ENCODE peak calls at places on chromosome 14, in eight cellular contexts. R is SK-N-SH, M is sigmoid colon, X is transverse colon, S is GM12878, J is stomach, K is K562, U is H1. D is an unnamed sample.

GRCh38 chr14:75884198-75884611 is 97.6 kb downstream of the TGFB3 start:
- DNase-seq in M (no peak), U (no peak), R (peak; percentile 21), X (no peak), J (no peak), S (no peak), K (no peak), D (no peak)

GRCh38 chr14:65637780-65638179 is 225.2 kb downstream of the FUT8 start:
- DNase-seq in M (no peak), J (no peak), K (no peak), R (no peak), U (no peak), X (no peak), S (peak; percentile 72), D (no peak)

GRCh38 chr14:35879654-35880249 is 53.6 kb downstream of the BRMS1L start:
- DNase-seq in M (no peak), U (no peak), K (no peak), J (no peak), R (peak; percentile 39), S (no peak), X (no peak), D (no peak)

GRCh38 chr14:77722301-77722700 is 14.4 kb downstream of the SLIRP start:
- DNase-seq in U (no peak), R (no peak), J (no peak), M (no peak), S (no peak), X (no peak), K (no peak), D (no peak)

GRCh38 chr14:83706555-83706954 is 1823.4 kb upstream of the FLRT2 start:
- DNase-seq in S (no peak), U (peak; percentile 61), M (no peak), R (peak; percentile 1), X (no peak), K (no peak), J (no peak), D (no peak)

GRCh38 chr14:99554184-99554583 is 49.8 kb downstream of the CCDC85C start:
- DNase-seq in U (no peak), X (no peak), R (no peak), K (no peak), M (no peak), J (peak; percentile 76), S (no peak), D (no peak)

GRCh38 chr14:75753696-75754095 is 92.7 kb downstream of the TTLL5 start:
- DNase-seq in S (no peak), X (no peak), K (no peak), R (no peak), U (no peak), J (no peak), M (no peak), D (no peak)

GRCh38 chr14:36690301-36691020 is 28.8 kb downstream of the PAX9 start:
- DNase-seq in S (no peak), J (no peak), R (no peak), X (no peak), U (no peak), K (no peak), M (no peak), D (no peak)

GRCh38 chr14:62914025-62914424 is 131.2 kb downstream of the KCNH5 start:
- DNase-seq in X (no peak), J (no peak), R (peak; percentile 35), M (no peak), K (no peak), U (no peak), S (no peak), D (no peak)

GRCh38 chr14:85532570-85532969 is 2.6 kb downstream of the FLRT2 start:
- DNase-seq in X (no peak), J (no peak), R (no peak), K (no peak), S (no peak), U (no peak), M (no peak), D (no peak)

GRCh38 chr14:92492261-92492660 is 21.3 kb upstream of the RIN3 start:
- DNase-seq in J (no peak), S (no peak), M (no peak), X (no peak), R (no peak), U (peak; percentile 26), K (no peak), D (no peak)

GRCh38 chr14:68794130-68794855 is 1.4 kb upstream of the ZFP36L1 start:
- DNase-seq in J (peak; percentile 85), S (no peak), M (peak; percentile 97), R (peak; percentile 60), X (peak; percentile 85), U (peak; percentile 55), K (no peak), D (peak; percentile 95)

GRCh38 chr14:73462078-73462715 is 3.9 kb upstream of the NUMB start:
- DNase-seq in X (peak; percentile 88), S (no peak), K (peak; percentile 38), J (peak; percentile 92), M (peak; percentile 86), R (peak; percentile 62), U (no peak), D (no peak)

GRCh38 chr14:32363761-32364160 is 34.7 kb downstream of the AKAP6 start:
- DNase-seq in U (no peak), R (no peak), K (no peak), J (no peak), X (no peak), M (no peak), S (no peak), D (no peak)

GRCh38 chr14:32366256-32366655 is 37.2 kb downstream of the AKAP6 start:
- DNase-seq in J (no peak), X (no peak), M (no peak), U (no peak), R (peak; percentile 34), S (no peak), K (no peak), D (no peak)

GRCh38 chr14:32366995-32367394 is 37.9 kb downstream of the AKAP6 start:
- DNase-seq in J (no peak), X (no peak), M (no peak), K (no peak), R (no peak), U (no peak), S (no peak), D (no peak)

GRCh38 chr14:32367501-32367900 is 38.4 kb downstream of the AKAP6 start:
- DNase-seq in K (no peak), X (no peak), R (no peak), J (no peak), M (no peak), U (no peak), S (no peak), D (no peak)

DNA sequence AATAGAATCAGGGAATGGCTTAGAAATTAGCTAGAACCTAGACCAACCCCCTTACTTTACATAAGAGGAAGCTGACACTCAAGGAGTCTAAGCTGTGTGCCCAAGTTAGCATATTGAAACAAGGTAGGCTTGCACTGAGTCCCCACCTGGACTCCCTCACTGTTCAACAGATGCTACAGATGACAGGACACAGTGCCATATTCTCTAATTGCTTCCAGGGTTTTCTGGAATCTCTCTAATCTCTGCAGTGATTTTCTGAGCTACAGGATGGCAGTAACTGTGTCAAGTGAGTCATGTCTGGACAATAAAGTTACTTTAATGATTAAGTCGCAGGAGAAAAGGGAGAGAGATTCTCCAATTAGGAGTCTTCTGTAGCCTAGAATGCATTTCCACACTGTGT is 35.8 kb downstream of the AKAP6 start:
- DNase-seq in K (no peak), J (no peak), R (peak; percentile 41), U (no peak), M (no peak), X (no peak), S (no peak), D (no peak)
- TF ChIP-seq EP300 in K (no peak), J (no peak), R (peak; percentile 89), U (no peak), M (no peak), X (no peak), S (no peak), D (no peak)

DNA sequence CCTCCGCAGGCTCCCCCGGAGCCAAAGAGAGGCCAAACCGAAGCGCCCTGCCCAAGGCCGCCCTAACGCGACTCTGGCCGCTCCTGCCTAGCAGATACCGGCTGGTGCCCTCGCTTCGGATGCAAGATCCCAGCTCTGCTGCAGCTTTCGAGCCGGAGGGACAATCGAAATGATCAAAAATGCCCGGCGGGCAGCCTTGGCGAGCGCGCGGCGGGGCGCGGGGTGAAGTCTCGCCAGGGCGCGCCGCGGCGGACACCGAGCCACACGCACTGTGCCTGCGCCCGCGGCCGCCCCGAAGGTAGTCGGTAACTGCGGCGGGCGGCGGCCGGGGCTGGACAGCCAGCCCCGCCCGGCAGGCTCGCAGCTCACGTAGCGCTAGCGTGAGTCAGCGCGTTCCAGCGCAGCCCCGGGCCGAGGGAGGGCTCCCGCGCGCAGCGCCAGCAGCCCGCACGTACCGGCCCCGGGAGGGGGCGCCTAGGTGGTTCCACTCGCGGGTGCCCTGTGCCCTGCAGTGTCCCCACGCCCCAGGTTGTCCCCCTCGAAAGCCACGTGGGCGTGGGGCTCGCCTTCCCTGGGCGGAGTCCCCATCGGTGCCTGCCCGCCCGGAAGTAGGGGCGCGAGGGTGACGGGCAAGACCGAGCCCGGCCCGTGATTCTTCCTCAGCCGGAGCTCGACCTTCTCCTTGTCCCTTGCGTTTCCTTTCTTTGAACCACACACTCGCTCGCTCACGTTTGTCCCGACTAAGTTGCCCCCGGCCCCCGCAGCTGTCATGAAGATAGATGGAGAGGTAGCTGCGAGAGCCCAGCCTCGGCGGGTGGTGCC is 109.3 kb upstream of the EGLN3 start:
- DNase-seq in S (no peak), M (peak; percentile 90), J (peak; percentile 85), K (peak; percentile 88), X (peak; percentile 87), R (peak; percentile 87), U (peak; percentile 79), D (peak; percentile 82)
- H3K4me3 ChIP-seq in S (peak overlapping the region; percentile 57), M (peak overlapping the region; percentile 62), J (peak overlapping the region; percentile 55), K (peak overlapping the region; percentile 40), X (peak overlapping the region; percentile 42), R (peak overlapping the region; percentile 54), U (peak overlapping the region; percentile 49), D (peak overlapping the region; percentile 77)

GRCh38 chr14:71063351-71063750 is 156.1 kb downstream of the PCNX1 start:
- DNase-seq in X (no peak), R (no peak), U (no peak), K (no peak), M (no peak), J (no peak), S (no peak), D (no peak)
- H3K36me3 ChIP-seq in X (peaks cover 20% of the 10 kb centered on the region), R (peaks cover 37% of the 10 kb centered on the region), U (peaks cover 2% of the 10 kb centered on the region), K (no peaks in the 10 kb centered on the region), M (peaks cover 5% of the 10 kb centered on the region), J (peaks cover 75% of the 10 kb centered on the region), S (peaks cover 1% of the 10 kb centered on the region), D (peaks cover 48% of the 10 kb centered on the region)

GRCh38 chr14:61107896-61108295 is 126.9 kb downstream of the SLC38A6 start:
- DNase-seq in J (no peak), S (no peak), X (no peak), K (no peak), U (peak; percentile 38), R (no peak), M (no peak), D (no peak)

GRCh38 chr14:61109288-61109687 is 128.2 kb downstream of the SLC38A6 start:
- DNase-seq in J (no peak), K (no peak), M (no peak), S (no peak), R (no peak), U (peak; percentile 19), X (no peak), D (no peak)

GRCh38 chr14:61106627-61107147 is 125.6 kb downstream of the SLC38A6 start:
- DNase-seq in R (peak; percentile 38), U (peak; percentile 45), X (no peak), S (no peak), K (no peak), J (no peak), M (no peak), D (no peak)

GRCh38 chr14:61108742-61109141 is 127.7 kb downstream of the SLC38A6 start:
- DNase-seq in U (peak; percentile 13), X (no peak), J (no peak), R (no peak), S (no peak), K (no peak), M (no peak), D (no peak)

GRCh38 chr14:61107148-61107641 is 126.2 kb downstream of the SLC38A6 start:
- DNase-seq in X (no peak), S (no peak), M (peak; percentile 80), R (no peak), U (no peak), K (no peak), J (no peak), D (peak; percentile 72)
- TF ChIP-seq EP300 in X (no peak), S (no peak), M (no peak), R (no peak), U (no peak), K (no peak), J (no peak), D (no peak)

D was measured in suprapubic skin.